ENCODE peak calls at places on chromosome 10, in four cellular contexts. Q is IMR-90, S is spleen, U is stomach. V is an unnamed sample. For H3K27me3, the result is how much of the 10 kb centered on the place peaks cover.

GRCh38 chr10:48503293-48503911 is 101.5 kb downstream of the ARHGAP22 start:
- DNase-seq in Q (no peak), S (peak), U (peak), V (no peak)

GRCh38 chr10:113960617-113961260 is 82.9 kb upstream of the ADRB1 start:
- DNase-seq in S (no peak), U (peak), Q (no peak), V (no peak)

GRCh38 chr10:5447611-5448071 is 35.3 kb downstream of the NET1 start:
- DNase-seq in U (no peak), S (no peak), Q (peak), V (no peak)

GRCh38 chr10:99395750-99396445 is 34.5 kb downstream of the GOT1 start:
- DNase-seq in Q (peak), S (no peak), U (no peak), V (peak)

GRCh38 chr10:129778571-129778970 is 185.5 kb downstream of the EBF3 start:
- DNase-seq in U (no peak), Q (no peak), S (peak), V (no peak)

GRCh38 chr10:91033536-91033935 is 112.6 kb upstream of the ANKRD1 start:
- DNase-seq in Q (no peak), S (no peak), U (no peak), V (no peak)

GRCh38 chr10:112369495-112370423 is 4.2 kb upstream of the ACSL5 start:
- DNase-seq in S (peak), Q (no peak), U (no peak), V (no peak)

GRCh38 chr10:127398140-127398966 is 150.8 kb upstream of the NPS start:
- DNase-seq in U (no peak), Q (peak), S (no peak), V (peak)

GRCh38 chr10:92688927-92689662 is 660 bp upstream of the HHEX start:
- DNase-seq in S (no peak), Q (peak), U (peak), V (peak)

GRCh38 chr10:6607187-6607586 is 27.1 kb upstream of the PRKCQ start:
- DNase-seq in U (no peak), Q (no peak), S (no peak), V (no peak)

GRCh38 chr10:123134915-123135414 is 805 bp upstream of the HMX3 start:
- DNase-seq in U (no peak), Q (no peak), S (no peak), V (no peak)

GRCh38 chr10:60942604-60943269 is 1.2 kb downstream of the RHOBTB1 start:
- DNase-seq in Q (peak), S (peak), U (peak), V (peak)

GRCh38 chr10:124878457-124878739 is 63.5 kb upstream of the ZRANB1 start:
- DNase-seq in U (no peak), Q (no peak), S (no peak), V (peak)

GRCh38 chr10:124874-125273 is 10.4 kb upstream of the ZMYND11 start:
- DNase-seq in U (no peak), Q (no peak), S (no peak), V (no peak)

GRCh38 chr10:96267234-96267705 is 4.1 kb downstream of the BLNK start:
- DNase-seq in S (no peak), U (no peak), Q (no peak), V (no peak)

GRCh38 chr10:129547583-129547982 is 80.5 kb downstream of the MGMT start:
- DNase-seq in S (no peak), Q (peak), U (no peak), V (no peak)

GRCh38 chr10:88027570-88027969 is 164.1 kb downstream of the PTEN start:
- DNase-seq in Q (no peak), S (no peak), U (no peak), V (no peak)

GRCh38 chr10:116264296-116264695 is 8.7 kb downstream of the GFRA1 start:
- DNase-seq in Q (no peak), S (no peak), U (no peak), V (no peak)

GRCh38 chr10:116268976-116269375 is 4.0 kb downstream of the GFRA1 start:
- DNase-seq in Q (no peak), S (no peak), U (no peak), V (no peak)

GRCh38 chr10:116269612-116270011 is 3.4 kb downstream of the GFRA1 start:
- DNase-seq in U (no peak), S (no peak), Q (no peak), V (no peak)

GRCh38 chr10:116263870-116264269 is 9.1 kb downstream of the GFRA1 start:
- DNase-seq in U (no peak), Q (peak), S (no peak), V (peak)

DNA sequence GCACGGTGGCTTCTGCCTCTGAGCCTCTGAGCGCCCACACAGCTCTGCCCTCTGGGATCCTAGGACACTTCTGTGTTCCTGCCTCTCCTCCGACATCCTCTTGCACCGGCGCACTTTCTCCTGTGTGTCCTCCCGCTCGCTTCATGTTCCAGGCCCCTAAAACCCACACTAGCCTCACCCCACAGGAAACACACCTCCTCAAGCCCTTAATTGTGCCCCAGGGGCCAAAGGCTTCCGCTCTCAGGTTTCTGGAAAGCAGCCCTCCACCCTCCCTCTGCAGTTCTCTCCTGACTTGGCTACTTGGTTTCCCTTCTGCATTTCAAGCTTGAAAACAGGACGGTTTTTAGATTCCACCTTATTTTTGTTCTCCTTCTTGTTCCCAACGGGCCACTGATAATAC is 7.3 kb downstream of the GFRA1 start:
- DNase-seq in Q (no peak), U (no peak), S (no peak), V (no peak)
- H3K4me3 ChIP-seq in Q (no peak), U (no peak), S (no peak), V (no peak)

GRCh38 chr10:75439811-75440210 is 8.4 kb downstream of the LRMDA start:
- DNase-seq in S (no peak), U (no peak), Q (no peak), V (no peak)

GRCh38 chr10:75443362-75443761 is 11.9 kb downstream of the LRMDA start:
- DNase-seq in U (no peak), Q (no peak), S (no peak), V (no peak)

GRCh38 chr10:75441196-75441595 is 9.8 kb downstream of the LRMDA start:
- DNase-seq in S (no peak), U (no peak), Q (no peak), V (no peak)

GRCh38 chr10:75440271-75440793 is 8.9 kb downstream of the LRMDA start:
- DNase-seq in Q (no peak), U (no peak), S (no peak), V (no peak)

DNA sequence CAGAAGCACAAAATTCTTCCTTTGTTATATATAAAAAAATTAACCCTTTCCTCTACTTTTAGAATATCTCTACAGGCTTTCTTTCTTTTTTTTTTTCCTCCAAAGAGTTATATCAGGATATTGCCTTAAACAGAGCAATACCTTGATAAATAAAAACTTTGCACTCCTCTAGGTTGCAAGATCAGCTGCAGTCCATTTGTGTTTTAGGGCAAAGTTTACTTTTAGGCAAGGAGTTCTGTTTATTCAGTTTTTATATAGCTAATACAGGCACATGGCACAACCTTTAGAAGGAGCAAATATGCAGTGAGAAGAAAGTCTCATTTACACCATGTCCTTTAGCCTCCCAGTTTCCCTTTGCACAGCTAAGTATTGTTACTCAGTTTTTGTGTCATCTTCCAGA is 10.3 kb downstream of the LRMDA start:
- DNase-seq in Q (no peak), U (no peak), S (no peak), V (no peak)
- H3K27me3 ChIP-seq in Q (under half), U (under half), S (under half), V (under half)

GRCh38 chr10:128539784-128540759 is 413.8 kb upstream of the MKI67 start:
- DNase-seq in U (no peak), S (no peak), Q (no peak), V (no peak)
- H3K4me3 ChIP-seq in U (no peak), S (no peak), Q (no peak), V (no peak)

DNA sequence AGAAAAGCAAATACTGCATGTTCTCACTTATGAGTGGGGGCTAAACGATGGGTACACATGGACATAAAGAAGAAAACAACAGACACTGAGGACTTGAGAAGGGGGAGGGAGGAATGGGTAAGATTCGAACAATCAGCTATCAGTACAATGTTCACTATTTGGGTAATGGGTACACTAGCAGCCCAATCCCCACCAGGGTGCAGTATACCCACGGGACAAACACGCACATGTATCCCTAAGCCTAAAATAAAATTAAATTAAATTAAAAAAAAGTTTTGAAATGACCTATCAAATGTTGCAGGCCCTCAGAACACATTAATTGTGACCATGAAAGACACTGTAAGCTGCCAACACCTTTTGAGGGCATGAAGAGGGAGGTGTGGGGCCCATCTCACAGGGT is 316.0 kb downstream of the WDR37 start:
- DNase-seq in Q (no peak), U (no peak), S (no peak), V (no peak)
- H3K27me3 ChIP-seq in Q (under half), U (under half), S (under half), V (under half)

GRCh38 chr10:29408847-29409240 is 120.0 kb downstream of the LYZL1 start:
- DNase-seq in S (no peak), U (no peak), Q (no peak), V (no peak)
- H3K4me3 ChIP-seq in S (peak), U (peak), Q (peak), V (peak)

GRCh38 chr10:44378626-44379025 is 6.3 kb downstream of the CXCL12 start:
- DNase-seq in Q (no peak), U (no peak), S (peak), V (no peak)

GRCh38 chr10:44377651-44378310 is 7.1 kb downstream of the CXCL12 start:
- DNase-seq in S (peak), U (no peak), Q (no peak), V (no peak)

GRCh38 chr10:44374155-44374554 is 10.7 kb downstream of the CXCL12 start:
- DNase-seq in Q (no peak), U (no peak), S (peak), V (no peak)

GRCh38 chr10:44373341-44373995 is 11.4 kb downstream of the CXCL12 start:
- DNase-seq in U (no peak), S (peak), Q (no peak), V (no peak)

DNA sequence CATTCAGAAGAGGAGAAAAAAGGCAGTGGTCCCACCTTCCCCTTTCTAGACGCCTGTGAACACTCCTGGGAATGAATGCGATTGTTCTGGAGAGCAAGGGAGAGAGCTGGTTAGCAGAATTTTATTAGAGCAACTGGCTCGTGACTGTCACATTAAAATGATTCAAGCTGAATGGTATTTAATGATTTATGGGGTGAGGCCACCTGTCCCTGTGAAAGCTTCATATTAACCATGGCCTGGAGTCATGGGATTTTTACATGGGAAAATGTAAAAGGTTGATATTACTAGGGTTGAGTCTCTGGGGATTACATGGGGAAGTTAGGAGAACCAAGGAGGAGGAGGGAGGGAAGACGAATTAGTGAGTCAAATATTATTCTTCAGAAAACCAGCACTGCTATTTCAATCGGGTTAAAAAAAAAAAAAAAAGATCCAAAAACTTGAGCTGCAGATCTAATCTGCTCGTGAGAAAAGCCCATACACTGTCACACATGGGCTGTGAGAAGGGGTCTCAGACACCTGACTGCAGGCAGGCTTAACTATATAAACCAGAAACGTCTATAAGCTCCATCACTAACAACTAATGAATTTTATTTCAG is 8.3 kb downstream of the CXCL12 start:
- DNase-seq in S (no peak), Q (no peak), U (no peak), V (no peak)
- H3K27me3 ChIP-seq in S (under half), Q (under half), U (under half), V (under half)

GRCh38 chr10:104518891-104519290 is 122.2 kb upstream of the SORCS3 start:
- DNase-seq in Q (no peak), U (no peak), S (no peak), V (no peak)
- H3K4me3 ChIP-seq in Q (no peak), U (no peak), S (no peak), V (no peak)

GRCh38 chr10:24382045-24382444 is 173.1 kb downstream of the KIAA1217 start:
- DNase-seq in U (no peak), S (no peak), Q (no peak), V (no peak)
- H3K27me3 ChIP-seq in U (under half), S (under half), Q (under half), V (under half)

V was measured in MG63.